ENCODE peak calls at places on chromosomes 12 and 14, in ten cellular contexts. One of them, this sample, is unnamed.

GRCh38 chr14:81219821-81220487 is 805 bp downstream of the GTF2A1 start:
- DNase-seq in AG04450: no peak
- DNase-seq in AG04449: no peak
- DNase-seq in adrenal gland: peak
- DNase-seq in dorsolateral prefrontal cortex: no peak
- DNase-seq in mammary epithelial cell: no peak
- DNase-seq in choroid plexus epithelial cell: peak
- DNase-seq in H9: no peak
- DNase-seq in HCT116: no peak
- DNase-seq in stomach: peak
- DNase-seq in this sample: peak

GRCh38 chr12:116861331-116861730 is 19.9 kb downstream of the HRK start:
- DNase-seq in dorsolateral prefrontal cortex: peak
- DNase-seq in AG04449: peak
- DNase-seq in AG04450: peak
- DNase-seq in mammary epithelial cell: no peak
- DNase-seq in HCT116: no peak
- DNase-seq in H9: peak
- DNase-seq in adrenal gland: peak
- DNase-seq in choroid plexus epithelial cell: peak
- DNase-seq in stomach: no peak
- DNase-seq in this sample: peak

GRCh38 chr14:54487771-54488170 is 1.0 kb downstream of the GMFB start:
- DNase-seq in adrenal gland: no peak
- DNase-seq in HCT116: no peak
- DNase-seq in stomach: no peak
- DNase-seq in AG04449: no peak
- DNase-seq in AG04450: no peak
- DNase-seq in choroid plexus epithelial cell: peak
- DNase-seq in mammary epithelial cell: peak
- DNase-seq in dorsolateral prefrontal cortex: no peak
- DNase-seq in H9: no peak
- DNase-seq in this sample: no peak

GRCh38 chr14:95620659-95621059 is 65.6 kb upstream of the TCL1B start:
- DNase-seq in H9: no peak
- DNase-seq in mammary epithelial cell: no peak
- DNase-seq in stomach: no peak
- DNase-seq in AG04449: no peak
- DNase-seq in adrenal gland: no peak
- DNase-seq in AG04450: no peak
- DNase-seq in dorsolateral prefrontal cortex: no peak
- DNase-seq in HCT116: no peak
- DNase-seq in choroid plexus epithelial cell: no peak
- DNase-seq in this sample: no peak

GRCh38 chr12:700061-700460 is 36.8 kb upstream of the NINJ2 start:
- DNase-seq in HCT116: no peak
- DNase-seq in choroid plexus epithelial cell: no peak
- DNase-seq in AG04449: no peak
- DNase-seq in H9: no peak
- DNase-seq in adrenal gland: no peak
- DNase-seq in stomach: no peak
- DNase-seq in mammary epithelial cell: no peak
- DNase-seq in dorsolateral prefrontal cortex: peak
- DNase-seq in AG04450: no peak
- DNase-seq in this sample: no peak

GRCh38 chr12:132710062-132710421 is 600 bp upstream of the PGAM5 start:
- DNase-seq in H9: no peak
- DNase-seq in AG04450: no peak
- DNase-seq in dorsolateral prefrontal cortex: no peak
- DNase-seq in choroid plexus epithelial cell: no peak
- DNase-seq in HCT116: no peak
- DNase-seq in stomach: no peak
- DNase-seq in mammary epithelial cell: no peak
- DNase-seq in AG04449: no peak
- DNase-seq in adrenal gland: no peak
- DNase-seq in this sample: peak

GRCh38 chr12:4881665-4882064 is 28.0 kb upstream of the KCNA1 start:
- DNase-seq in HCT116: no peak
- DNase-seq in AG04450: no peak
- DNase-seq in dorsolateral prefrontal cortex: peak
- DNase-seq in AG04449: no peak
- DNase-seq in choroid plexus epithelial cell: no peak
- DNase-seq in adrenal gland: no peak
- DNase-seq in stomach: no peak
- DNase-seq in mammary epithelial cell: no peak
- DNase-seq in H9: no peak
- DNase-seq in this sample: no peak

GRCh38 chr12:3421191-3421590 is 69.8 kb upstream of the PRMT8 start:
- DNase-seq in AG04449: no peak
- DNase-seq in H9: peak
- DNase-seq in stomach: no peak
- DNase-seq in dorsolateral prefrontal cortex: no peak
- DNase-seq in choroid plexus epithelial cell: no peak
- DNase-seq in mammary epithelial cell: no peak
- DNase-seq in AG04450: no peak
- DNase-seq in HCT116: no peak
- DNase-seq in adrenal gland: no peak
- DNase-seq in this sample: no peak

DNA sequence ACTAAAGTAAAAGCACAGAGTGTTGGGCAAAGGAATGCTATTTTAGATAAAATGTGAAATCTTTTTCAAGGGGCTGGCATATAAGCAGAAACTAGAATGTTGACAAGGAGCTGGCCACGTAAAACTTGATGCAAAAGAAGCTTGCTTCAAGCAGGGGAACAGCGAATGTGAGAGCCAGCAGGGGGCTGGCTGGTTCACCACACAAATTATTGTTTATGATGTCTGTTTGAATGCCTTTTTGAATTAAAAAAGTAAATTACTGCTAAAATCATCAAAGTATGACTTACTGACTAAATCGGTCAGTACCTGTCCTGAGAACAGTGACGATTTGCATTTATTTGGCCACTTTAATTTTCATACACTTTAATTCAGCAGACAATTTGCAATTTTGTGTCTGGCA is 38.9 kb upstream of the TMTC2 start:
- DNase-seq in adrenal gland: no peak
- DNase-seq in HCT116: no peak
- DNase-seq in choroid plexus epithelial cell: no peak
- DNase-seq in AG04450: no peak
- DNase-seq in mammary epithelial cell: no peak
- DNase-seq in stomach: no peak
- DNase-seq in dorsolateral prefrontal cortex: no peak
- DNase-seq in H9: no peak
- DNase-seq in AG04449: no peak
- DNase-seq in this sample: no peak
- TF ChIP-seq CTCF in adrenal gland: no peak
- TF ChIP-seq CTCF in HCT116: peak
- TF ChIP-seq CTCF in choroid plexus epithelial cell: no peak
- TF ChIP-seq CTCF in AG04450: no peak
- TF ChIP-seq CTCF in mammary epithelial cell: no peak
- TF ChIP-seq CTCF in stomach: no peak
- TF ChIP-seq CTCF in dorsolateral prefrontal cortex: peak
- TF ChIP-seq CTCF in H9: peak
- TF ChIP-seq CTCF in AG04449: no peak
- TF ChIP-seq CTCF in this sample: no peak

GRCh38 chr14:87334997-87335675 is 657.8 kb downstream of the GALC start:
- DNase-seq in AG04450: no peak
- DNase-seq in HCT116: no peak
- DNase-seq in AG04449: no peak
- DNase-seq in stomach: no peak
- DNase-seq in dorsolateral prefrontal cortex: no peak
- DNase-seq in H9: no peak
- DNase-seq in choroid plexus epithelial cell: no peak
- DNase-seq in adrenal gland: no peak
- DNase-seq in mammary epithelial cell: peak
- DNase-seq in this sample: no peak
- TF ChIP-seq CTCF in AG04450: no peak
- TF ChIP-seq CTCF in HCT116: no peak
- TF ChIP-seq CTCF in AG04449: no peak
- TF ChIP-seq CTCF in stomach: no peak
- TF ChIP-seq CTCF in dorsolateral prefrontal cortex: no peak
- TF ChIP-seq CTCF in H9: peak
- TF ChIP-seq CTCF in choroid plexus epithelial cell: no peak
- TF ChIP-seq CTCF in adrenal gland: no peak
- TF ChIP-seq CTCF in mammary epithelial cell: peak
- TF ChIP-seq CTCF in this sample: peak

GRCh38 chr14:68663385-68664076 is 129.3 kb downstream of the ZFP36L1 start:
- DNase-seq in mammary epithelial cell: peak
- DNase-seq in adrenal gland: no peak
- DNase-seq in AG04449: no peak
- DNase-seq in HCT116: no peak
- DNase-seq in stomach: no peak
- DNase-seq in AG04450: no peak
- DNase-seq in choroid plexus epithelial cell: no peak
- DNase-seq in dorsolateral prefrontal cortex: no peak
- DNase-seq in H9: no peak
- DNase-seq in this sample: no peak

GRCh38 chr14:68660495-68660894 is 132.4 kb downstream of the ZFP36L1 start:
- DNase-seq in choroid plexus epithelial cell: no peak
- DNase-seq in dorsolateral prefrontal cortex: no peak
- DNase-seq in stomach: no peak
- DNase-seq in AG04449: no peak
- DNase-seq in mammary epithelial cell: no peak
- DNase-seq in HCT116: no peak
- DNase-seq in H9: no peak
- DNase-seq in adrenal gland: peak
- DNase-seq in AG04450: no peak
- DNase-seq in this sample: no peak

GRCh38 chr14:68659021-68659931 is 133.6 kb downstream of the ZFP36L1 start:
- DNase-seq in mammary epithelial cell: no peak
- DNase-seq in H9: peak
- DNase-seq in stomach: no peak
- DNase-seq in choroid plexus epithelial cell: peak
- DNase-seq in dorsolateral prefrontal cortex: no peak
- DNase-seq in HCT116: no peak
- DNase-seq in AG04449: no peak
- DNase-seq in adrenal gland: peak
- DNase-seq in AG04450: no peak
- DNase-seq in this sample: no peak

GRCh38 chr14:68662395-68662794 is 130.5 kb downstream of the ZFP36L1 start:
- DNase-seq in adrenal gland: peak
- DNase-seq in dorsolateral prefrontal cortex: peak
- DNase-seq in mammary epithelial cell: no peak
- DNase-seq in H9: no peak
- DNase-seq in stomach: no peak
- DNase-seq in HCT116: no peak
- DNase-seq in AG04450: no peak
- DNase-seq in AG04449: no peak
- DNase-seq in choroid plexus epithelial cell: no peak
- DNase-seq in this sample: peak

DNA sequence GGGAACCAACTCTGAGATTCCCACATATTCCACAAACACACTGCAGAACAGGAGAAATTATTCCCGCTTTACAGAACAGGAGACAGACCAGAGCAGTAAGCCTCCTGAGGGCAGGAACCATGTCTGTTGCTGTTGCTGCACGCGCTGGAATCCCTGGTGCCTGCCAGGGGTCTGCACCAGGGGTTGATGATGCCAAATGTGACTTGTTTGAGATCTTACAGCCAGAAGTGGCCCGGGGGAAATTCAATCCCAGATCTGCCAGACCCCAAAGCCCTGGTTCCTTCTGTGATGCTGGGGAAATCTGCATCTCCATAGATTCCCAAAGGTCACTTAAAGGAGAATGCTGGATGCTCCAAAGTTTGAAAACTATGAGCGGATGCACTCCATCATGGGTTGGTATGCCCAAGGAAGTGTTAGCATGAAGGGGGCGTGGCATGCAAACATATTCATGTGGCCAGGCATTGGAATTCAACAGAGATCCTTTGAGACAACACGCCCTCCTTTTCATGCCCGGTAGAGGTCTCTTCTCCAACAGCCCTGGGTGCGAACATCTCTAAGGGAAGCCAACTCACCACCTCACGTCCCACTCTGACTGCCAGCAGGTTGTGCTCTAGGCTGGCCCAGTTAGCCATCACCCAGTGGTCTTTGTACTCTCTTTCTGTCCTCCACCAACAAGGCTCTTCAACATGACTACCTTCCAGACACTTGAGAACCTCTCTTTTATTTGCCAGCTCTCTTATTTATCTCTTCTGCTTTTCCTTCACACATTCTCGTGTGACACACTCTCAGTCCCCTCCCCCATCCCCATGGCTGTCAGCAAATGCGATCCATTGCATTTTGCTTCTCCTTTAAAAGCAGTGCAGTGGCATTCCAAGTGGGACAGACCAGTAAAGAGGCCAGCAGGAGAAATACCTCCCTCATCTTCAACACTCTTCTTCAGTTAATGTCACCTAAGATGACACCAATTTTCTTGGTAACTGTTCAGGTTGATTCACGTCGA is 131.3 kb downstream of the ZFP36L1 start:
- DNase-seq in AG04450: no peak
- DNase-seq in adrenal gland: peak
- DNase-seq in choroid plexus epithelial cell: no peak
- DNase-seq in H9: no peak
- DNase-seq in HCT116: no peak
- DNase-seq in dorsolateral prefrontal cortex: no peak
- DNase-seq in AG04449: no peak
- DNase-seq in mammary epithelial cell: no peak
- DNase-seq in stomach: no peak
- DNase-seq in this sample: peak
- TF ChIP-seq CTCF in AG04450: no peak
- TF ChIP-seq CTCF in adrenal gland: no peak
- TF ChIP-seq CTCF in choroid plexus epithelial cell: no peak
- TF ChIP-seq CTCF in H9: no peak
- TF ChIP-seq CTCF in HCT116: no peak
- TF ChIP-seq CTCF in dorsolateral prefrontal cortex: no peak
- TF ChIP-seq CTCF in AG04449: no peak
- TF ChIP-seq CTCF in mammary epithelial cell: no peak
- TF ChIP-seq CTCF in stomach: no peak
- TF ChIP-seq CTCF in this sample: no peak

GRCh38 chr12:43281563-43281962 is 270.4 kb downstream of the ADAMTS20 start:
- DNase-seq in H9: no peak
- DNase-seq in HCT116: no peak
- DNase-seq in adrenal gland: no peak
- DNase-seq in dorsolateral prefrontal cortex: no peak
- DNase-seq in choroid plexus epithelial cell: no peak
- DNase-seq in mammary epithelial cell: no peak
- DNase-seq in stomach: no peak
- DNase-seq in AG04450: no peak
- DNase-seq in AG04449: no peak
- DNase-seq in this sample: no peak

GRCh38 chr12:43282106-43282505 is 269.9 kb downstream of the ADAMTS20 start:
- DNase-seq in adrenal gland: no peak
- DNase-seq in mammary epithelial cell: no peak
- DNase-seq in AG04450: no peak
- DNase-seq in AG04449: no peak
- DNase-seq in choroid plexus epithelial cell: peak
- DNase-seq in stomach: no peak
- DNase-seq in H9: no peak
- DNase-seq in HCT116: peak
- DNase-seq in dorsolateral prefrontal cortex: no peak
- DNase-seq in this sample: no peak

GRCh38 chr12:43285248-43285647 is 266.8 kb downstream of the ADAMTS20 start:
- DNase-seq in AG04449: peak
- DNase-seq in dorsolateral prefrontal cortex: no peak
- DNase-seq in stomach: no peak
- DNase-seq in mammary epithelial cell: peak
- DNase-seq in adrenal gland: no peak
- DNase-seq in HCT116: no peak
- DNase-seq in AG04450: peak
- DNase-seq in H9: no peak
- DNase-seq in choroid plexus epithelial cell: peak
- DNase-seq in this sample: no peak

GRCh38 chr12:43284441-43284840 is 267.6 kb downstream of the ADAMTS20 start:
- DNase-seq in HCT116: no peak
- DNase-seq in adrenal gland: no peak
- DNase-seq in AG04449: no peak
- DNase-seq in stomach: no peak
- DNase-seq in choroid plexus epithelial cell: peak
- DNase-seq in H9: no peak
- DNase-seq in dorsolateral prefrontal cortex: no peak
- DNase-seq in AG04450: no peak
- DNase-seq in mammary epithelial cell: peak
- DNase-seq in this sample: no peak

DNA sequence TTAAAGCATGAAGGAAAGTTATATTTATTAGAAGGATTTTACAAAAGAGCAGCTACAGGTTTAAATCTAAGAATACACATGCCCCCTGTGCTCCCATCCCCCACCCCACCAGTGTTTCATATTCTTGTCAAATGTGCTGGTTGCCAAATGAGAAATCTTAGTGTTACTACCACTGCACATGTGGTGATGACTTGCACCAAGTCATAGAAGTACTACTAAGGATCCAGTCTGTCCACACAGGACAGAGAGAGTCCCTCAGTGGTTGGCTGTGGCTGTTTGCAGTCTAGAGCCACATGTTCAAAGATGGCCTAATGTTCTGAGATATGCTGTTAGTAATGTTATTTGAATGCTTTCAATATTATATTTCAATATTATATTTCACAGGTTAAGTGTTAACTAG is 268.8 kb downstream of the ADAMTS20 start:
- DNase-seq in AG04449: no peak
- DNase-seq in mammary epithelial cell: no peak
- DNase-seq in choroid plexus epithelial cell: no peak
- DNase-seq in H9: no peak
- DNase-seq in dorsolateral prefrontal cortex: no peak
- DNase-seq in AG04450: no peak
- DNase-seq in HCT116: no peak
- DNase-seq in stomach: no peak
- DNase-seq in adrenal gland: no peak
- DNase-seq in this sample: no peak
- TF ChIP-seq CTCF in AG04449: no peak
- TF ChIP-seq CTCF in mammary epithelial cell: no peak
- TF ChIP-seq CTCF in choroid plexus epithelial cell: no peak
- TF ChIP-seq CTCF in H9: no peak
- TF ChIP-seq CTCF in dorsolateral prefrontal cortex: no peak
- TF ChIP-seq CTCF in AG04450: no peak
- TF ChIP-seq CTCF in HCT116: no peak
- TF ChIP-seq CTCF in stomach: no peak
- TF ChIP-seq CTCF in adrenal gland: no peak
- TF ChIP-seq CTCF in this sample: no peak